ENCODE peak calls at places on chromosomes 13 and 19, in five cellular contexts. Q is kidney, O is fibroblast of lung, K is left ventricle myocardium inferior, P is A549. V is an unnamed sample.

GRCh38 chr19:33206261-33207039 is 12.3 kb downstream of the LRP3 start:
- DNase-seq in P (no peak), O (no peak), K (no peak), Q (peak; percentile 64), V (peak; percentile 51)

GRCh38 chr13:30968734-30969335 is 36.4 kb downstream of the TEX26 start:
- DNase-seq in K (no peak), Q (no peak), P (no peak), O (peak; percentile 75), V (no peak)

GRCh38 chr13:102347490-102347889 is 54.4 kb downstream of the FGF14 start:
- DNase-seq in K (no peak), P (no peak), Q (no peak), O (peak; percentile 6), V (no peak)

GRCh38 chr13:51235186-51235585 is 13.0 kb downstream of the FAM124A start:
- DNase-seq in O (no peak), K (no peak), Q (no peak), P (no peak), V (no peak)

GRCh38 chr13:84431646-84432045 is 549.4 kb upstream of the SLITRK1 start:
- DNase-seq in Q (no peak), O (no peak), K (no peak), P (no peak), V (no peak)

GRCh38 chr13:107941345-107942029 is 273.8 kb downstream of the LIG4 start:
- DNase-seq in K (no peak), O (no peak), Q (peak; percentile 41), P (no peak), V (no peak)

GRCh38 chr19:56837492-56837891 is 3.0 kb downstream of the PEG3 start:
- DNase-seq in O (peak; percentile 67), Q (peak; percentile 94), K (peak; percentile 75), P (no peak), V (peak; percentile 92)

GRCh38 chr19:56765107-56765506 is 75.4 kb downstream of the PEG3 start:
- DNase-seq in K (peak; percentile 74), Q (peak; percentile 82), P (no peak), O (peak; percentile 9), V (peak; percentile 74)

GRCh38 chr13:113942591-113943103 is 31.2 kb downstream of the C13orf46 start:
- DNase-seq in O (no peak), K (no peak), P (no peak), Q (peak; percentile 54), V (no peak)

GRCh38 chr13:66509176-66509575 is 721.0 kb downstream of the PCDH9 start:
- DNase-seq in O (no peak), K (no peak), Q (no peak), P (no peak), V (no peak)

GRCh38 chr19:872266-872951 is 12.9 kb downstream of the CFD start:
- DNase-seq in K (peak; percentile 75), P (peak; percentile 93), O (peak; percentile 75), Q (peak; percentile 92), V (peak; percentile 81)

GRCh38 chr19:38130399-38130798 is 93.6 kb downstream of the DPF1 start:
- DNase-seq in K (no peak), Q (no peak), O (no peak), P (no peak), V (no peak)

GRCh38 chr13:60627071-60627686 is 230.2 kb downstream of the TDRD3 start:
- DNase-seq in K (no peak), O (peak; percentile 2), P (peak; percentile 24), Q (no peak), V (no peak)

GRCh38 chr19:1929051-1929742 is 11.8 kb upstream of the CSNK1G2 start:
- DNase-seq in O (peak; percentile 65), Q (peak; percentile 91), K (peak; percentile 81), P (peak; percentile 67), V (peak; percentile 78)

GRCh38 chr19:48746738-48747575 is at the start of gene IZUMO1:
- DNase-seq in O (peak; percentile 90), K (peak; percentile 84), Q (peak; percentile 95), P (peak; percentile 94), V (peak; percentile 90)

DNA sequence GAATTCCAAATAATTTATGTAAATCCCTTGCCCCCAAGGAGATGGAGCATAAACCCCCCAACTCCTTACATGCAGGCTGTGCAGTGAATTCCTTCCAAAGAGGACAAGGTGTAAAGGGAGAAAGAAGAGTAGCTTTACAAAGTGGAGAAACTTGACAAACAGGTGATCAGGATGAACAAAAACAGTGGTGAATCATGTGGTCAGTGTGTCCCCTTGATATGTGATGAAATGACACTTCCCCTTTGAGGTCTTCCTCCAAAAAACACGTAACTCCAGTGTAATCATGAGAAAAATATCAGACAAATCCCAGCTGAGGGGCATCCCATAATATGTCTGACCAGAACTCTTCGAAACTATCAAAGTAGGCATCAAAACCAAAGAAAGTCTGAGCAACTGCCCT is 29.5 kb upstream of the AKT2 start:
- DNase-seq in O (no peak), K (no peak), Q (no peak), P (no peak), V (no peak)
- H3K27ac ChIP-seq in O (no peak overlapping the region), K (no peak overlapping the region), Q (no peak overlapping the region), P (no peak overlapping the region), V (no peak overlapping the region)

GRCh38 chr19:3832001-3832400 is 36.8 kb downstream of the ZFR2 start:
- DNase-seq in Q (no peak), O (no peak), K (no peak), P (no peak), V (no peak)
- H3K27ac ChIP-seq in Q (no peak overlapping the region), O (no peak overlapping the region), K (no peak overlapping the region), P (no peak overlapping the region), V (no peak overlapping the region)

GRCh38 chr13:111118898-111119607 is 3.9 kb downstream of the ARHGEF7 start:
- DNase-seq in K (no peak), Q (no peak), O (no peak), P (no peak), V (no peak)

GRCh38 chr13:111119966-111120365 is 4.9 kb downstream of the ARHGEF7 start:
- DNase-seq in Q (no peak), K (no peak), P (no peak), O (peak; percentile 26), V (no peak)

GRCh38 chr13:111120913-111121312 is 5.8 kb downstream of the ARHGEF7 start:
- DNase-seq in P (no peak), Q (no peak), O (no peak), K (no peak), V (no peak)

GRCh38 chr13:111121421-111121820 is 6.3 kb downstream of the ARHGEF7 start:
- DNase-seq in K (no peak), P (no peak), O (no peak), Q (no peak), V (no peak)

GRCh38 chr13:111120422-111120821 is 5.3 kb downstream of the ARHGEF7 start:
- DNase-seq in K (no peak), P (no peak), Q (no peak), O (no peak), V (no peak)
- H3K27ac ChIP-seq in K (no peak overlapping the region), P (no peak overlapping the region), Q (no peak overlapping the region), O (no peak overlapping the region), V (no peak overlapping the region)

GRCh38 chr19:49863935-49864320 is 3.4 kb downstream of the PNKP start:
- DNase-seq in P (no peak), Q (no peak), O (no peak), K (no peak), V (peak; percentile 54)

GRCh38 chr19:49864890-49865289 is 2.5 kb downstream of the PNKP start:
- DNase-seq in P (no peak), K (no peak), O (no peak), Q (no peak), V (peak; percentile 12)

GRCh38 chr19:49869009-49869483 is 1.7 kb upstream of the PNKP start:
- DNase-seq in Q (no peak), O (no peak), K (no peak), P (no peak), V (no peak)

GRCh38 chr19:49869484-49870308 is 2.3 kb upstream of the PNKP start:
- DNase-seq in K (peak; percentile 94), Q (peak; percentile 98), O (peak; percentile 100), P (peak; percentile 100), V (peak; percentile 94)

DNA sequence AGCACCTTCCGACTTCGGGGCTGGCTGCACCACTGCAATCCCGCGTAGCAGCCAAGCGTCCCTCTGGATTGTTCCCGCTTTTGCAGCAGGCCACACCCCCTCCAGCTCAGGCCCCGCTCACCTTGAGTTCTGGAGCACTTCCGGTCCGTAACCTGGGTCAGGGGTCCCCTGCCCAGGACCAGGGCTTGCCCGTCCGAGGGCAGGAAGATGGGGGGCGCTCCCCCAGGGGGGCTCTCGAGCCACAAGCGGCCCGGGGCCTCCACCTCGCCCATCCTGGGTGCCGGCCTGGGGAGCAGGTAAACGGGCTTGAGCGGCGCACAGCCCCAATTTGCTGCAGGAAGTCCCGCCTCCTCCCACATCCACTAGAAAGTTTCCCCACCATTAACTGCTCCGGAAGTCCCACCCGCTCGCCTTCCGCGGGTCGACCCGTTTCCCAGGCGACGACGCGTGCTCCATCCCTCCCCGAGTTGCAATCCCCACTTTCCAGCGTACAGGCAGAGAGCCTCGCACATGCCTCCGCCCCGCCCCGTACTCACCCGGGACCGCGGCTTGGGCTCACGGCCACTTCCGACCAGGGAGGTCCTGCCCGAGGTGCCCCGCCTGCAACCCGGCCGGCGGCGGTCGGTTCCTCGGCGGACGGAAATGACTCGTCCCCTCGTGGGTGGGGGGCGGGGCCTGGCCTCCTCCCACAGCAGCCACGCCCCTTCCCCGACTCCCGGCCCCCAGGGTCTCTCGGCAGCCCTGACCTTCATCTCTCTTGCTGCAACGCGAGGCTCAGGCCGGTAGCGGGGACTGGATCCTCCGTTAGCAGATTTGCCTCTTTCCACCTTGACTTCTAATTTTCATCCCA is at the start of gene PNKP:
- DNase-seq in Q (peak; percentile 98), K (peak; percentile 91), O (peak; percentile 91), P (peak; percentile 96), V (peak; percentile 96)
- H3K27ac ChIP-seq in Q (peak within 1 kb of the TSS; percentile 97), K (peak within 1 kb of the TSS; percentile 90), O (peak within 1 kb of the TSS; percentile 78), P (peak within 1 kb of the TSS; percentile 94), V (peak within 1 kb of the TSS; percentile 48)

DNA sequence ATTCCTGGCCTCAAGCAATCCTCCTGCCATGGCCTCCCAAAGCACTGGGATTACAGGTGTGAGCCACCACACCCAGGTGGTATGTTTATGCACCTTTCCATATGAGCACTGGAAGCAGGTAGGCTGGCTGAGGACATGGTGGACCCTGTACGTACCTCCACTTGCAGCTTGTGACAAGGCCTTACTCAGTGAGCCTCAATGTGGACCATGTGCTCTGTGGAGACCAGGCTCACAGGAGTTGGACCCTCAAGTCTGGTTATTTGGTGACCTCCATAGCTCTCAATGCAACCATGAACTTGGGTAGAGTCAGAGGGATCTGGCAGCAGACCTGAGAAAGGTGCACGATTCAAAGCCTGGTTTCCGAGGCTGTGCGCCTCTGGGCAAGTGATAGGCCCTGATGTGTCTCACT is 5.5 kb downstream of the ACP4 start:
- DNase-seq in O (no peak), Q (no peak), K (no peak), P (no peak), V (no peak)
- H3K27ac ChIP-seq in O (no peak overlapping the region), Q (no peak overlapping the region), K (no peak overlapping the region), P (no peak overlapping the region), V (no peak overlapping the region)

DNA sequence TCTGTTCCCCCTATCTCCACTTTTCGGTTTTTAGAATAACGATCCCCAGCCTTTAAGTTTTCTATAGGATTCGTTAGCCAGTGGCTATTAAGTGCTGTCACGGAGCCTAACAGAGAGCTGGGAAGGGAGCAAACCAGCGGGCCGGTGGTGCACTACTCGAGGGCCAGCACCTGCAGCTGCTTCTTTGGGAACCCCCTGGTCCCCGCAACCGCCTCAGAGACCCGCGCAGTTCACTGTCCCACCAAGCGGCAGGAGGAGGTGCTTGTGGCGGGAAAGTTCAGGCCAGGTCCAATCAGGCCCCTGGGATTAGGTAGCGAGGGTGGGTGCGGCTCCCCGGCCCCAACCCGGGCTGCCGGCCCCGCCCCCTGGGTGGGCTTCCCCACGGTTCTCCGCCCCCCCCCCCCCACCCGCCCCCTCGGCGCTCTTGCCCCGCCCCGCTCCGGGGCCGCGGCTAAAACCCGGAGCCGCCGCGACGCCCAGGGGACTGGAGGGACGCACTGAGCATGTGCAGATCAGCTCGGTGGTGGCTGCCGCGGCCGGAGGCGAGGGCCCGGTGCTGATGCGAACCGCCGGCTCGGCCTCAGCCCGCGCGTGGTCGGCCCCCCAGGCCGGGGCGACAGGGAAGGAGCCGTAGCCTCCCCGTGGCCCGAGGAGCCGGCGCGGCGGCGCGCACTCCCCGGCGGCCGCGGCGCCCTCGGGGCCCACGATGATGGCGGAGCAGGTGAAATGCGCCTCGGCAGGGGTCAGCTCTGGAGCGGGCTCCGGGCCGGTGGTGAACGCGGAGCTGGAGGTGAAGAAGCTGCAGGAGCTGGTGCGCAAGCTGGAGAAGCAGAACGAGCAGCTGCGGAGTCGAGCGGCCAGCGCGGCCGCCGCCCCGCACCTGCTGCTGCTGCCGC is at the start of gene SLAIN1:
- DNase-seq in K (peak; percentile 81), O (peak; percentile 38), P (peak; percentile 49), Q (peak; percentile 93), V (peak; percentile 94)
- H3K27ac ChIP-seq in K (peak within 1 kb of the TSS; percentile 59), O (no peak within 1 kb of the TSS), P (peak within 1 kb of the TSS; percentile 74), Q (peak within 1 kb of the TSS; percentile 23), V (peak within 1 kb of the TSS; percentile 8)